ENCODE peak calls at places on chromosomes 5 and 9, in eight cellular contexts. O, E, V, R, P, W, X and Z are unnamed samples.

GRCh38 chr9:75892168-75892901 is 1.9 kb downstream of the PCSK5 start:
- DNase-seq in O (no peak), V (peak; percentile 54), E (no peak), X (no peak), W (peak; percentile 56), R (no peak), P (no peak), Z (no peak)

GRCh38 chr9:111399211-111399739 is 69.3 kb upstream of the OR2K2 start:
- DNase-seq in X (no peak), O (no peak), V (no peak), R (no peak), W (no peak), E (no peak), P (no peak), Z (no peak)

GRCh38 chr9:117247271-117247670 is 167.6 kb downstream of the ASTN2 start:
- DNase-seq in O (peak; percentile 19), R (no peak), E (no peak), V (no peak), P (no peak), W (no peak), X (no peak), Z (no peak)

GRCh38 chr9:83208065-83208850 is 145.3 kb upstream of the RASEF start:
- DNase-seq in O (no peak), W (no peak), X (no peak), V (no peak), E (no peak), P (no peak), R (no peak), Z (no peak)

GRCh38 chr9:95055851-95056551 is 261.5 kb downstream of the FANCC start:
- DNase-seq in R (no peak), V (no peak), O (no peak), W (no peak), E (peak; percentile 52), P (peak; percentile 63), X (no peak), Z (no peak)

GRCh38 chr5:139575751-139576150 is 14.6 kb downstream of the UBE2D2 start:
- DNase-seq in V (no peak), E (no peak), R (no peak), X (no peak), W (peak; percentile 57), O (no peak), P (no peak), Z (no peak)

GRCh38 chr5:41519801-41520200 is 9.4 kb upstream of the PLCXD3 start:
- DNase-seq in R (no peak), V (no peak), W (no peak), P (no peak), X (no peak), O (no peak), E (no peak), Z (no peak)

GRCh38 chr5:72451771-72452505 is 55.3 kb downstream of the ZNF366 start:
- DNase-seq in W (no peak), P (no peak), E (peak; percentile 74), X (peak; percentile 95), V (peak; percentile 57), O (peak; percentile 73), R (peak; percentile 17), Z (no peak)

GRCh38 chr9:133709716-133710571 is 28.2 kb downstream of the SARDH start:
- DNase-seq in V (no peak), O (no peak), X (no peak), W (no peak), P (no peak), R (no peak), E (no peak), Z (no peak)

GRCh38 chr5:50711280-50711679 is 44.8 kb downstream of the PARP8 start:
- DNase-seq in E (no peak), V (no peak), X (no peak), O (peak; percentile 90), R (no peak), P (no peak), W (peak; percentile 77), Z (no peak)

GRCh38 chr9:32524558-32525461 is 1.2 kb downstream of the RIGI start:
- DNase-seq in E (no peak), R (no peak), O (no peak), V (no peak), X (no peak), P (peak; percentile 20), W (peak; percentile 45), Z (no peak)